ENCODE peak calls at places on chromosomes 11 and 22, in nine cellular contexts. One of them, this sample, is unnamed.
A peak's percentile ranks its signal among the peaks of the same experiment; 100 is the strongest.

GRCh38 chr22:38864361-38865191 is 7.4 kb downstream of the CBX6 start:
- DNase-seq in OCI-LY7: no peak
- DNase-seq in SK-N-SH: no peak
- DNase-seq in aorta: peak; percentile 74
- DNase-seq in HCT116: no peak
- DNase-seq in GM23248: peak; percentile 46
- DNase-seq in astrocyte: no peak
- DNase-seq in adrenal gland: peak; percentile 71
- DNase-seq in A673: peak; percentile 56
- DNase-seq in this sample: no peak

GRCh38 chr11:106271126-106271525 is 193.7 kb downstream of the AASDHPPT start:
- DNase-seq in A673: no peak
- DNase-seq in astrocyte: peak; percentile 77
- DNase-seq in adrenal gland: no peak
- DNase-seq in GM23248: peak; percentile 43
- DNase-seq in aorta: no peak
- DNase-seq in OCI-LY7: no peak
- DNase-seq in SK-N-SH: no peak
- DNase-seq in HCT116: no peak
- DNase-seq in this sample: no peak

GRCh38 chr22:19266547-19267086 is 24.9 kb downstream of the CLTCL1 start:
- DNase-seq in astrocyte: no peak
- DNase-seq in HCT116: no peak
- DNase-seq in GM23248: no peak
- DNase-seq in SK-N-SH: no peak
- DNase-seq in aorta: no peak
- DNase-seq in adrenal gland: no peak
- DNase-seq in A673: no peak
- DNase-seq in OCI-LY7: no peak
- DNase-seq in this sample: no peak

GRCh38 chr11:41047229-41047628 is 412.2 kb downstream of the LRRC4C start:
- DNase-seq in SK-N-SH: no peak
- DNase-seq in astrocyte: no peak
- DNase-seq in HCT116: no peak
- DNase-seq in GM23248: no peak
- DNase-seq in aorta: no peak
- DNase-seq in A673: no peak
- DNase-seq in OCI-LY7: no peak
- DNase-seq in adrenal gland: no peak
- DNase-seq in this sample: no peak

GRCh38 chr11:111474432-111474831 is 37.8 kb downstream of the BTG4 start:
- DNase-seq in HCT116: no peak
- DNase-seq in adrenal gland: no peak
- DNase-seq in OCI-LY7: no peak
- DNase-seq in astrocyte: no peak
- DNase-seq in SK-N-SH: no peak
- DNase-seq in aorta: no peak
- DNase-seq in A673: no peak
- DNase-seq in GM23248: no peak
- DNase-seq in this sample: no peak

GRCh38 chr11:66607126-66607834 is 9.2 kb upstream of the RBM14 start:
- DNase-seq in OCI-LY7: no peak
- DNase-seq in A673: no peak
- DNase-seq in SK-N-SH: no peak
- DNase-seq in astrocyte: peak; percentile 69
- DNase-seq in GM23248: peak; percentile 88
- DNase-seq in HCT116: no peak
- DNase-seq in adrenal gland: peak; percentile 94
- DNase-seq in aorta: peak; percentile 86
- DNase-seq in this sample: no peak

GRCh38 chr22:45248832-45249561 is 8.3 kb upstream of the KIAA0930 start:
- DNase-seq in astrocyte: no peak
- DNase-seq in aorta: no peak
- DNase-seq in OCI-LY7: peak; percentile 70
- DNase-seq in HCT116: no peak
- DNase-seq in SK-N-SH: no peak
- DNase-seq in GM23248: no peak
- DNase-seq in A673: no peak
- DNase-seq in adrenal gland: no peak
- DNase-seq in this sample: no peak

GRCh38 chr11:78715639-78716311 is 141.1 kb upstream of the NARS2 start:
- DNase-seq in GM23248: peak; percentile 50
- DNase-seq in aorta: peak; percentile 75
- DNase-seq in SK-N-SH: peak; percentile 72
- DNase-seq in HCT116: peak; percentile 73
- DNase-seq in A673: peak; percentile 76
- DNase-seq in OCI-LY7: peak; percentile 45
- DNase-seq in astrocyte: peak; percentile 84
- DNase-seq in adrenal gland: peak; percentile 64
- DNase-seq in this sample: no peak

GRCh38 chr11:4551346-4551979 is 6.5 kb downstream of the OR52M1 start:
- DNase-seq in OCI-LY7: no peak
- DNase-seq in HCT116: no peak
- DNase-seq in adrenal gland: no peak
- DNase-seq in aorta: no peak
- DNase-seq in SK-N-SH: peak; percentile 5
- DNase-seq in A673: peak; percentile 19
- DNase-seq in astrocyte: no peak
- DNase-seq in GM23248: peak; percentile 43
- DNase-seq in this sample: no peak

GRCh38 chr11:67542169-67542568 is 18.9 kb upstream of the CABP2 start:
- DNase-seq in aorta: no peak
- DNase-seq in SK-N-SH: no peak
- DNase-seq in GM23248: no peak
- DNase-seq in HCT116: no peak
- DNase-seq in astrocyte: no peak
- DNase-seq in adrenal gland: no peak
- DNase-seq in OCI-LY7: no peak
- DNase-seq in A673: no peak
- DNase-seq in this sample: no peak

GRCh38 chr11:12657981-12658380 is 16.2 kb upstream of the TEAD1 start:
- DNase-seq in A673: no peak
- DNase-seq in OCI-LY7: no peak
- DNase-seq in HCT116: no peak
- DNase-seq in astrocyte: no peak
- DNase-seq in adrenal gland: no peak
- DNase-seq in GM23248: no peak
- DNase-seq in aorta: no peak
- DNase-seq in SK-N-SH: no peak
- DNase-seq in this sample: no peak

GRCh38 chr11:78203184-78203583 is 14.5 kb downstream of the USP35 start:
- DNase-seq in HCT116: no peak
- DNase-seq in aorta: no peak
- DNase-seq in astrocyte: no peak
- DNase-seq in A673: no peak
- DNase-seq in adrenal gland: no peak
- DNase-seq in GM23248: no peak
- DNase-seq in OCI-LY7: no peak
- DNase-seq in SK-N-SH: no peak
- DNase-seq in this sample: no peak

GRCh38 chr11:82732734-82733443 is 775 bp downstream of the FAM181B start:
- DNase-seq in aorta: peak; percentile 49
- DNase-seq in OCI-LY7: no peak
- DNase-seq in adrenal gland: peak; percentile 14
- DNase-seq in GM23248: peak; percentile 18
- DNase-seq in HCT116: no peak
- DNase-seq in A673: peak; percentile 25
- DNase-seq in astrocyte: no peak
- DNase-seq in SK-N-SH: peak; percentile 87
- DNase-seq in this sample: no peak

GRCh38 chr11:5605849-5606248 is 9.4 kb downstream of the TRIM6 start:
- DNase-seq in astrocyte: peak; percentile 90
- DNase-seq in OCI-LY7: peak; percentile 18
- DNase-seq in GM23248: peak; percentile 95
- DNase-seq in SK-N-SH: no peak
- DNase-seq in HCT116: no peak
- DNase-seq in aorta: no peak
- DNase-seq in A673: peak; percentile 5
- DNase-seq in adrenal gland: peak; percentile 31
- DNase-seq in this sample: no peak

GRCh38 chr11:5608778-5609177 is 12.3 kb downstream of the TRIM6 start:
- DNase-seq in GM23248: no peak
- DNase-seq in aorta: no peak
- DNase-seq in adrenal gland: no peak
- DNase-seq in A673: no peak
- DNase-seq in astrocyte: peak; percentile 44
- DNase-seq in HCT116: no peak
- DNase-seq in SK-N-SH: no peak
- DNase-seq in OCI-LY7: no peak
- DNase-seq in this sample: no peak

GRCh38 chr11:5603326-5603725 is 6.9 kb downstream of the TRIM6 start:
- DNase-seq in GM23248: no peak
- DNase-seq in astrocyte: no peak
- DNase-seq in aorta: no peak
- DNase-seq in SK-N-SH: no peak
- DNase-seq in HCT116: no peak
- DNase-seq in A673: no peak
- DNase-seq in OCI-LY7: no peak
- DNase-seq in adrenal gland: no peak
- DNase-seq in this sample: no peak

GRCh38 chr11:5600374-5600851 is 4.0 kb downstream of the TRIM6 start:
- DNase-seq in SK-N-SH: peak; percentile 53
- DNase-seq in A673: peak; percentile 76
- DNase-seq in OCI-LY7: peak; percentile 82
- DNase-seq in astrocyte: peak; percentile 79
- DNase-seq in HCT116: peak; percentile 81
- DNase-seq in adrenal gland: peak; percentile 81
- DNase-seq in GM23248: peak; percentile 94
- DNase-seq in aorta: peak; percentile 84
- DNase-seq in this sample: peak; percentile 28

GRCh38 chr11:5604896-5605295 is 8.5 kb downstream of the TRIM6 start:
- DNase-seq in A673: no peak
- DNase-seq in adrenal gland: no peak
- DNase-seq in HCT116: no peak
- DNase-seq in astrocyte: no peak
- DNase-seq in GM23248: no peak
- DNase-seq in SK-N-SH: no peak
- DNase-seq in OCI-LY7: no peak
- DNase-seq in aorta: no peak
- DNase-seq in this sample: no peak
- H3K27ac ChIP-seq in A673: no peak overlapping the region
- H3K27ac ChIP-seq in adrenal gland: no peak overlapping the region
- H3K27ac ChIP-seq in HCT116: no peak overlapping the region
- H3K27ac ChIP-seq in astrocyte: no peak overlapping the region
- H3K27ac ChIP-seq in GM23248: no peak overlapping the region
- H3K27ac ChIP-seq in SK-N-SH: no peak overlapping the region
- H3K27ac ChIP-seq in OCI-LY7: no peak overlapping the region
- H3K27ac ChIP-seq in aorta: no peak overlapping the region
- H3K27ac ChIP-seq in this sample: no peak overlapping the region

GRCh38 chr11:134071306-134071705 is 2.4 kb downstream of the JAM3 start:
- DNase-seq in A673: no peak
- DNase-seq in SK-N-SH: no peak
- DNase-seq in HCT116: no peak
- DNase-seq in GM23248: no peak
- DNase-seq in OCI-LY7: no peak
- DNase-seq in adrenal gland: no peak
- DNase-seq in astrocyte: no peak
- DNase-seq in aorta: no peak
- DNase-seq in this sample: no peak

GRCh38 chr11:134074766-134075165 is 5.9 kb downstream of the JAM3 start:
- DNase-seq in astrocyte: no peak
- DNase-seq in GM23248: no peak
- DNase-seq in adrenal gland: no peak
- DNase-seq in OCI-LY7: no peak
- DNase-seq in A673: no peak
- DNase-seq in SK-N-SH: no peak
- DNase-seq in aorta: no peak
- DNase-seq in HCT116: no peak
- DNase-seq in this sample: no peak

GRCh38 chr11:134069996-134070845 is 1.3 kb downstream of the JAM3 start:
- DNase-seq in astrocyte: no peak
- DNase-seq in SK-N-SH: no peak
- DNase-seq in OCI-LY7: no peak
- DNase-seq in HCT116: no peak
- DNase-seq in A673: no peak
- DNase-seq in aorta: no peak
- DNase-seq in GM23248: no peak
- DNase-seq in adrenal gland: no peak
- DNase-seq in this sample: no peak

GRCh38 chr11:134071766-134072403 is 3.0 kb downstream of the JAM3 start:
- DNase-seq in SK-N-SH: no peak
- DNase-seq in A673: no peak
- DNase-seq in OCI-LY7: no peak
- DNase-seq in astrocyte: no peak
- DNase-seq in adrenal gland: no peak
- DNase-seq in GM23248: peak; percentile 29
- DNase-seq in aorta: no peak
- DNase-seq in HCT116: no peak
- DNase-seq in this sample: no peak

GRCh38 chr11:134074346-134074745 is 5.5 kb downstream of the JAM3 start:
- DNase-seq in SK-N-SH: no peak
- DNase-seq in HCT116: no peak
- DNase-seq in adrenal gland: no peak
- DNase-seq in A673: no peak
- DNase-seq in astrocyte: peak; percentile 52
- DNase-seq in aorta: no peak
- DNase-seq in OCI-LY7: no peak
- DNase-seq in GM23248: peak; percentile 20
- DNase-seq in this sample: no peak
- H3K4me3 ChIP-seq in SK-N-SH: no peak overlapping the region
- H3K4me3 ChIP-seq in HCT116: no peak overlapping the region
- H3K4me3 ChIP-seq in adrenal gland: no peak overlapping the region
- H3K4me3 ChIP-seq in A673: no peak overlapping the region
- H3K4me3 ChIP-seq in astrocyte: no peak overlapping the region
- H3K4me3 ChIP-seq in aorta: no peak overlapping the region
- H3K4me3 ChIP-seq in OCI-LY7: no peak overlapping the region
- H3K4me3 ChIP-seq in GM23248: no peak overlapping the region
- H3K4me3 ChIP-seq in this sample: no peak overlapping the region

DNA sequence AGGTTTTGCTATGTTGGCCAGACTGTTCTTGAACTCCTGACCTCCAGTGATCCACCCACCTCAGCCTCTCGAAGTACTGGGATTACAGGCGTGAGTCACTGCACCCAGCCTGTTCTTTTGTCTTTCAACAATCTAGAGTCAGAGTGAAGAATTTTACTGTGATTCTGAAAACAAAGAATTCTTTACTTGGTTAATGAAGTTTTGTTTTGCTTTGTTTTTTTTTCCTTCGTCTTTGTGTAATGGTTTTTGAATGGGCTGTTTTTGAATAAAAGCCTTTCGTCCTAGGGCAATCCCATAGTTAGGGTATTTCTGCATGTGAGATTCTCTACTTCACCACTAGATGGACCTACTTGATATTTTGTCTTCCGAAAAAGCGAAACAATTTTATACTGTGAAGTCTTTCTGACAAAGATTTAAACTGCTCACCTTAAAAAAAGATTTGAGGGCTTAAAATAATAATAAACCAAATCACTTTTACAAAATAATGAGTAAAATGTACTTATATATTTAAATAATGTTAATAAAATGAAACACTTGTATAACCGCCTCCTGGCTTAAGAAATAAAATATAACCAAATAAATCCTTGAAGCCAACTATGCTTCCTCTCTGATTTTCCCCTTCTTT is 43.4 kb upstream of the SC5D start:
- DNase-seq in SK-N-SH: peak; percentile 64
- DNase-seq in adrenal gland: no peak
- DNase-seq in OCI-LY7: peak; percentile 69
- DNase-seq in GM23248: peak; percentile 67
- DNase-seq in HCT116: peak; percentile 24
- DNase-seq in A673: peak; percentile 62
- DNase-seq in astrocyte: peak; percentile 80
- DNase-seq in aorta: no peak
- DNase-seq in this sample: no peak
- H3K27ac ChIP-seq in SK-N-SH: no peak overlapping the region
- H3K27ac ChIP-seq in adrenal gland: no peak overlapping the region
- H3K27ac ChIP-seq in OCI-LY7: no peak overlapping the region
- H3K27ac ChIP-seq in GM23248: no peak overlapping the region
- H3K27ac ChIP-seq in HCT116: no peak overlapping the region
- H3K27ac ChIP-seq in A673: no peak overlapping the region
- H3K27ac ChIP-seq in astrocyte: no peak overlapping the region
- H3K27ac ChIP-seq in aorta: no peak overlapping the region
- H3K27ac ChIP-seq in this sample: no peak overlapping the region

GRCh38 chr22:41418717-41419116 is 27.9 kb downstream of the TOB2 start:
- DNase-seq in HCT116: no peak
- DNase-seq in astrocyte: no peak
- DNase-seq in adrenal gland: no peak
- DNase-seq in A673: no peak
- DNase-seq in aorta: no peak
- DNase-seq in OCI-LY7: no peak
- DNase-seq in SK-N-SH: no peak
- DNase-seq in GM23248: no peak
- DNase-seq in this sample: no peak
- H3K4me3 ChIP-seq in HCT116: no peak overlapping the region
- H3K4me3 ChIP-seq in astrocyte: no peak overlapping the region
- H3K4me3 ChIP-seq in adrenal gland: no peak overlapping the region
- H3K4me3 ChIP-seq in A673: no peak overlapping the region
- H3K4me3 ChIP-seq in aorta: no peak overlapping the region
- H3K4me3 ChIP-seq in OCI-LY7: no peak overlapping the region
- H3K4me3 ChIP-seq in SK-N-SH: no peak overlapping the region
- H3K4me3 ChIP-seq in GM23248: no peak overlapping the region
- H3K4me3 ChIP-seq in this sample: no peak overlapping the region